ENCODE peak calls at places on chromosomes 2 and 18, in nine cellular contexts. C, Y, Q, O, H, S, E, Z and D are unnamed samples.

GRCh38 chr18:23825978-23826405 is 136.7 kb downstream of the LAMA3 start:
- DNase-seq in C (peak), Y (no peak), Q (peak), O (no peak), H (no peak), S (peak), E (no peak), Z (no peak), D (no peak)

GRCh38 chr2:222656544-222657446 is 903 bp upstream of the FARSB start:
- DNase-seq in C (no peak), Y (no peak), Q (no peak), O (no peak), H (peak), S (no peak), E (no peak), Z (peak), D (no peak)

GRCh38 chr2:15354596-15355359 is 206.4 kb downstream of the NBAS start:
- DNase-seq in C (no peak), Y (no peak), Q (no peak), O (no peak), H (no peak), S (no peak), E (no peak), Z (no peak), D (no peak)

GRCh38 chr2:212998629-212999359 is 152.6 kb downstream of the IKZF2 start:
- DNase-seq in C (no peak), Y (no peak), Q (peak), O (no peak), H (no peak), S (no peak), E (no peak), Z (no peak), D (no peak)

GRCh38 chr18:44977856-44978255 is 297.2 kb downstream of the SETBP1 start:
- DNase-seq in C (no peak), Y (no peak), Q (no peak), O (no peak), H (no peak), S (no peak), E (no peak), Z (no peak), D (no peak)

GRCh38 chr2:131077182-131077846 is 15.9 kb downstream of the FAM168B start:
- DNase-seq in C (no peak), Y (no peak), Q (no peak), O (no peak), H (no peak), S (no peak), E (no peak), Z (no peak), D (no peak)

GRCh38 chr2:120952318-120952717 is 216.7 kb downstream of the GLI2 start:
- DNase-seq in C (no peak), Y (no peak), Q (peak), O (no peak), H (no peak), S (peak), E (no peak), Z (no peak), D (no peak)

GRCh38 chr2:105812180-105813044 is 67.7 kb downstream of the NCK2 start:
- DNase-seq in C (no peak), Y (no peak), Q (peak), O (no peak), H (peak), S (no peak), E (no peak), Z (peak), D (no peak)

GRCh38 chr2:120596990-120597594 is 138.6 kb upstream of the GLI2 start:
- DNase-seq in C (no peak), Y (no peak), Q (peak), O (no peak), H (peak), S (peak), E (no peak), Z (peak), D (no peak)

GRCh38 chr2:160379399-160379798 is 114.2 kb downstream of the RBMS1 start:
- DNase-seq in C (no peak), Y (no peak), Q (peak), O (no peak), H (no peak), S (no peak), E (no peak), Z (no peak), D (no peak)

GRCh38 chr2:96685592-96686459 is 43.3 kb downstream of the FER1L5 start:
- DNase-seq in C (no peak), Y (no peak), Q (peak), O (no peak), H (peak), S (no peak), E (no peak), Z (peak), D (no peak)

GRCh38 chr2:71715951-71716696 is 262.8 kb downstream of the DYSF start:
- DNase-seq in C (no peak), Y (no peak), Q (no peak), O (no peak), H (no peak), S (no peak), E (no peak), Z (no peak), D (no peak)

GRCh38 chr2:162090109-162090508 is 16.1 kb upstream of the DPP4 start:
- DNase-seq in C (no peak), Y (no peak), Q (peak), O (no peak), H (no peak), S (no peak), E (no peak), Z (peak), D (no peak)

GRCh38 chr2:20179755-20180594 is 45.0 kb downstream of the SDC1 start:
- DNase-seq in C (peak), Y (no peak), Q (no peak), O (no peak), H (no peak), S (no peak), E (no peak), Z (peak), D (peak)

GRCh38 chr2:66957198-66957597 is 439.9 kb upstream of the ETAA1 start:
- DNase-seq in C (no peak), Y (no peak), Q (peak), O (no peak), H (no peak), S (no peak), E (no peak), Z (no peak), D (no peak)

GRCh38 chr18:36470896-36471295 is 173.4 kb downstream of the FHOD3 start:
- DNase-seq in C (no peak), Y (no peak), Q (no peak), O (no peak), H (no peak), S (peak), E (no peak), Z (peak), D (no peak)

GRCh38 chr18:56202567-56203136 is 435.7 kb downstream of the TXNL1 start:
- DNase-seq in C (no peak), Y (no peak), Q (no peak), O (no peak), H (no peak), S (no peak), E (no peak), Z (no peak), D (no peak)

GRCh38 chr2:71880287-71880686 is 267.4 kb downstream of the CYP26B1 start:
- DNase-seq in C (no peak), Y (no peak), Q (no peak), O (no peak), H (no peak), S (no peak), E (no peak), Z (no peak), D (no peak)

GRCh38 chr2:164992818-164993217 is 37.5 kb upstream of the SLC38A11 start:
- DNase-seq in C (peak), Y (peak), Q (peak), O (peak), H (peak), S (peak), E (no peak), Z (peak), D (peak)

GRCh38 chr2:222485367-222486211 is 61.2 kb downstream of the SGPP2 start:
- DNase-seq in C (no peak), Y (no peak), Q (no peak), O (no peak), H (peak), S (no peak), E (no peak), Z (peak), D (no peak)

GRCh38 chr18:79523221-79523737 is 127.5 kb downstream of the NFATC1 start:
- DNase-seq in C (no peak), Y (peak), Q (no peak), O (no peak), H (no peak), S (peak), E (peak), Z (no peak), D (no peak)

GRCh38 chr2:239121600-239122012 is 273.7 kb downstream of the TWIST2 start:
- DNase-seq in C (no peak), Y (no peak), Q (peak), O (no peak), H (no peak), S (peak), E (no peak), Z (no peak), D (no peak)

GRCh38 chr2:149365826-149366583 is 35.6 kb downstream of the LYPD6 start:
- DNase-seq in C (no peak), Y (no peak), Q (peak), O (peak), H (no peak), S (no peak), E (no peak), Z (no peak), D (peak)

GRCh38 chr2:130847776-130848517 is 11.2 kb downstream of the ARHGEF4 start:
- DNase-seq in C (no peak), Y (no peak), Q (no peak), O (no peak), H (no peak), S (no peak), E (no peak), Z (no peak), D (no peak)

GRCh38 chr2:62475172-62476011 is 30.6 kb downstream of the TMEM17 start:
- DNase-seq in C (no peak), Y (no peak), Q (no peak), O (no peak), H (peak), S (peak), E (no peak), Z (peak), D (no peak)

GRCh38 chr2:96098900-96099590 is 17.3 kb downstream of the ADRA2B start:
- DNase-seq in C (peak), Y (no peak), Q (no peak), O (no peak), H (peak), S (peak), E (no peak), Z (no peak), D (no peak)

GRCh38 chr2:210539035-210539434 is 17.4 kb upstream of the CPS1 start:
- DNase-seq in C (no peak), Y (no peak), Q (no peak), O (no peak), H (no peak), S (no peak), E (no peak), Z (no peak), D (no peak)

GRCh38 chr2:69966496-69966895 is 5.1 kb upstream of the ASPRV1 start:
- DNase-seq in C (no peak), Y (no peak), Q (no peak), O (no peak), H (no peak), S (no peak), E (no peak), Z (no peak), D (no peak)

GRCh38 chr18:48700222-48700845 is 161.5 kb downstream of the CTIF start:
- DNase-seq in C (no peak), Y (no peak), Q (no peak), O (no peak), H (no peak), S (no peak), E (no peak), Z (no peak), D (no peak)

GRCh38 chr18:8423051-8423558 is 186.1 kb upstream of the RAB12 start:
- DNase-seq in C (no peak), Y (no peak), Q (peak), O (peak), H (no peak), S (no peak), E (no peak), Z (no peak), D (peak)